ENCODE peak calls at places on chromosomes 4 and X, in five cellular contexts. A, Y, O, E and S are unnamed samples.

GRCh38 chr4:41661447-41662076 is 87.0 kb downstream of the PHOX2B start:
- DNase-seq in O (no peak), A (peak), E (no peak), Y (peak), S (no peak)

GRCh38 chrX:29295987-29296680 is 708.9 kb downstream of the IL1RAPL1 start:
- DNase-seq in Y (no peak), O (no peak), E (no peak), A (no peak), S (no peak)

GRCh38 chrX:40098264-40099045 is 697 bp upstream of the BCOR start:
- DNase-seq in A (no peak), Y (no peak), O (peak), E (no peak), S (no peak)

GRCh38 chr4:160026720-160027119 is 923.8 kb downstream of the RAPGEF2 start:
- DNase-seq in A (no peak), E (no peak), O (no peak), Y (no peak), S (peak)

GRCh38 chr4:65296246-65296645 is 374.0 kb downstream of the EPHA5 start:
- DNase-seq in A (no peak), Y (no peak), O (no peak), E (no peak), S (no peak)

GRCh38 chr4:134505511-134505910 is 303.9 kb upstream of the PABPC4L start:
- DNase-seq in E (no peak), O (no peak), Y (no peak), A (no peak), S (no peak)

GRCh38 chrX:153755136-153755535 is 8.9 kb upstream of the PLXNB3 start:
- DNase-seq in O (no peak), E (no peak), Y (no peak), A (no peak), S (no peak)

GRCh38 chr4:149923736-149924135 is 108.1 kb upstream of the IQCM start:
- DNase-seq in A (no peak), Y (no peak), E (no peak), O (no peak), S (no peak)

GRCh38 chr4:125313497-125313896 is 1.3 kb upstream of the FAT4 start:
- DNase-seq in E (no peak), Y (no peak), A (peak), O (no peak), S (no peak)

GRCh38 chr4:95304898-95305297 is 243.9 kb downstream of the UNC5C start:
- DNase-seq in Y (no peak), E (no peak), A (no peak), O (no peak), S (peak)

GRCh38 chrX:40444798-40445496 is 135.8 kb upstream of the ATP6AP2 start:
- DNase-seq in A (no peak), Y (no peak), O (no peak), E (no peak), S (no peak)

GRCh38 chrX:15530318-15530717 is 29.7 kb downstream of the BMX start:
- DNase-seq in Y (no peak), O (no peak), E (no peak), A (no peak), S (no peak)

GRCh38 chr4:54233697-54234496 is 4.8 kb downstream of the PDGFRA start:
- DNase-seq in O (peak), A (peak), E (peak), Y (peak), S (no peak)

GRCh38 chr4:94253036-94253435 is 45.4 kb downstream of the SMARCAD1 start:
- DNase-seq in A (no peak), Y (no peak), E (no peak), O (no peak), S (no peak)

GRCh38 chr4:1872918-1873269 is 1.7 kb downstream of the NSD2 start:
- DNase-seq in O (no peak), Y (no peak), A (no peak), E (no peak), S (no peak)
- H3K27ac ChIP-seq in O (no peak), Y (no peak), A (no peak), E (peak), S (peak)

DNA sequence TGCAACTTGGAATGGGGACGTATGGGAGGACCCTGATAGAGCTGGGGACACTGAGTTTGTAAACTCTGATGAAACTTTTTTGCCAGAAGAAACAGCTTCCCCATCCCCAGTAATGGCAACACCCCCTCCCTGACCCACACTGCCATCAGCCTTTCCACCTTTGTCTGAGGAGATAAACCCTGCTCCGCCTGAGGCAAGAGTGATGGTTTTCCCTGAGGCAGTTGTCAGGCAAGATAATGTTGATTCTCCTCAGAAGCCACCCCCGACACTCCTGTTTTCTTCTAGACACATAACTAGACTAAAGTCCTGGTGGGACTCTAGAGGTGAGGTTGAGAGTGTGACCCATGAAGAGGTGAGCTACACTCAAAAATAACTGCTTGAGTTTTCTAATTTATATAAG is 71.9 kb upstream of the STK26 start:
- DNase-seq in O (no peak), Y (no peak), E (no peak), A (no peak), S (no peak)
- H3K27ac ChIP-seq in O (no peak), Y (no peak), E (no peak), A (no peak), S (no peak)

DNA sequence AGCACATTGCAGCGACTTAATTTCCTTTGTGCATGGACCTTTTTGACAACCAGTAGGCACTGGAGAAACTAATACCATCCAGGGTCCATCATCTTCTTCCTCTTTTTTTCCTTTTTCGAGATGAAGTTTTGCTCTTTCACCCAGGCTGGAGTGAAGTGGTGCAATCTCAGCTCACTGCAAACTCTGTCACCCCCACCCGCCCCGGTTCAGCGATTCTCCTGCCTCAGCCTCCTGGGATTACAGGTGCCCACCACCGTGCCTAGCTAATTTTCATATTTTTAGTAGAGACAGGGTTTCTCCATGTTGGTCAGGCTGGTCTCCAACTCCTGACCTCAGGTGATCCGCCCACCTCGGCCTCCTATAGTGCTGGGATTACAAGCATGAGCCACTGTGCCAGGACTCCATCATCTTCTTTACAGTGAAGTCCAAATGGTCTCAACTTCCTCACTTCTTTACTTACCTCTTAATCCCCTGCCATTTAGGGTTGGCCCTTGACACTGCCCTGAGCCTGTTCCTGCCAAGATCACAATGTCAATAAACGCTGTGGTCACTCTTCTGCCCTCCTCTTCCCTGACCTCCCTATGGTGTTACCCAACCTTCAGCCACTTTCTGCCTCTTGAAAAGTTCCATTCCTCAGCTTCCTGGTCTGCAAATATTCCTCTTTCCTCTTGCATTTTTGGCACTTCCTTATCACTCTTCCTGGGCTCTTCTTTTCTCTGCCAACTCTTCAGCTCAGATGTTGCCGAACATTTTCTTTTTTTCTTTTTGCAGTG is 119.8 kb upstream of the SLC34A2 start:
- DNase-seq in A (no peak), O (no peak), Y (no peak), E (no peak), S (no peak)
- H3K27ac ChIP-seq in A (no peak), O (no peak), Y (no peak), E (no peak), S (no peak)

DNA sequence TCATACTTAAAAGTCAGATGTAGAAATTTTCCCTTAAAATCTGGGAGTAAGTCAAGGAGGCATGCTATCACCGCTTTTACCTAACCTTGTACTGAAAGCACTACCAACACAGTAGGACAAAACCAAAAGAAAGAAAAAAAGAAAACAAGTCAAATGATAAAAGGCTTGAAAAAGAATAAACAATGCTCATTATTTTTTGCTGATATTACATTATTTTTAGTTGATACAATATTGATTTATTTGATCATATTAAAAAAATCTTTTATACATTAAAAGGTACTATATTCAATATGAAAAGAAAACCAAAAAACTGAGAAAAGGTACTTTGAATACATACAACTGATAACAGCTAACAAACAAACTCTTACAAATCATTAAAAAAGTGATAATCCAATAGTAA is 164.3 kb downstream of the FAM13A start:
- DNase-seq in O (no peak), A (no peak), E (no peak), Y (no peak), S (no peak)
- H3K27ac ChIP-seq in O (no peak), A (no peak), E (no peak), Y (no peak), S (no peak)

GRCh38 chrX:141439651-141440050 is 144.9 kb downstream of the SPANXA1 start:
- DNase-seq in A (no peak), O (no peak), E (no peak), Y (no peak), S (no peak)
- H3K27ac ChIP-seq in A (no peak), O (no peak), E (no peak), Y (no peak), S (no peak)

GRCh38 chrX:21948897-21949578 is 8.5 kb downstream of the SMS start:
- DNase-seq in O (no peak), E (no peak), Y (no peak), A (no peak), S (no peak)
- H3K27ac ChIP-seq in O (no peak), E (no peak), Y (peak), A (no peak), S (no peak)

GRCh38 chr4:772776-773175 is 53.2 kb downstream of the CPLX1 start:
- DNase-seq in E (no peak), Y (no peak), A (no peak), O (no peak), S (no peak)
- H3K27ac ChIP-seq in E (peak), Y (peak), A (no peak), O (no peak), S (no peak)